ENCODE peak calls at places on chromosomes 5 and 9, in seven cellular contexts. F is foreskin fibroblast; V is body of pancreas; K is pancreas; E is HepG2; R is left ventricle myocardium inferior; X is CD8-positive, alpha-beta T cell. J is an unnamed sample.

GRCh38 chr5:180096616-180097015 is 25.1 kb upstream of the RNF130 start:
- DNase-seq in F (no peak), V (no peak), K (no peak), E (no peak), R (no peak), X (no peak), J (no peak)

GRCh38 chr9:106479679-106480078 is 383.3 kb upstream of the ZNF462 start:
- DNase-seq in F (no peak), V (no peak), K (no peak), E (no peak), R (no peak), X (no peak), J (no peak)

GRCh38 chr9:124040935-124041816 is 29.6 kb downstream of the LHX2 start:
- DNase-seq in F (no peak), V (peak), K (peak), E (no peak), R (peak), X (peak), J (no peak)

GRCh38 chr5:79582186-79582585 is 30.1 kb upstream of the TENT2 start:
- DNase-seq in F (no peak), V (no peak), K (no peak), E (no peak), R (no peak), X (no peak), J (no peak)

GRCh38 chr5:114744406-114744805 is 382.5 kb downstream of the KCNN2 start:
- DNase-seq in F (no peak), V (no peak), K (no peak), E (no peak), R (no peak), X (no peak), J (no peak)

GRCh38 chr9:69317081-69317480 is 7.9 kb upstream of the ENTREP1 start:
- DNase-seq in F (no peak), V (no peak), K (no peak), E (no peak), R (no peak), X (no peak), J (no peak)

GRCh38 chr5:139808481-139809330 is 13.1 kb downstream of the PSD2 start:
- DNase-seq in F (peak), V (no peak), K (peak), E (no peak), R (peak), X (peak), J (no peak)

GRCh38 chr9:87622936-87623335 is 103.0 kb upstream of the CTSL start:
- DNase-seq in F (no peak), V (no peak), K (no peak), E (peak), R (no peak), X (no peak), J (no peak)

GRCh38 chr5:76781775-76782174 is 37.1 kb upstream of the F2RL1 start:
- DNase-seq in F (no peak), V (no peak), K (no peak), E (no peak), R (no peak), X (no peak), J (no peak)

GRCh38 chr9:21964925-21965385 is 29.2 kb downstream of the CDKN2A start:
- DNase-seq in F (no peak), V (peak), K (peak), E (no peak), R (no peak), X (peak), J (no peak)

GRCh38 chr9:121888438-121888775 is 204.7 kb downstream of the TTLL11 start:
- DNase-seq in F (peak), V (no peak), K (no peak), E (no peak), R (no peak), X (no peak), J (no peak)

GRCh38 chr9:105405514-105406131 is 42.2 kb upstream of the FSD1L start:
- DNase-seq in F (peak), V (no peak), K (no peak), E (no peak), R (no peak), X (peak), J (no peak)

GRCh38 chr9:90340421-90340820 is 302.2 kb downstream of the DIRAS2 start:
- DNase-seq in F (peak), V (no peak), K (no peak), E (no peak), R (no peak), X (no peak), J (no peak)
- TF ChIP-seq CTCF in F (no peak), V (no peak), K (no peak), E (no peak), R (no peak), X (no peak), J (no peak)

DNA sequence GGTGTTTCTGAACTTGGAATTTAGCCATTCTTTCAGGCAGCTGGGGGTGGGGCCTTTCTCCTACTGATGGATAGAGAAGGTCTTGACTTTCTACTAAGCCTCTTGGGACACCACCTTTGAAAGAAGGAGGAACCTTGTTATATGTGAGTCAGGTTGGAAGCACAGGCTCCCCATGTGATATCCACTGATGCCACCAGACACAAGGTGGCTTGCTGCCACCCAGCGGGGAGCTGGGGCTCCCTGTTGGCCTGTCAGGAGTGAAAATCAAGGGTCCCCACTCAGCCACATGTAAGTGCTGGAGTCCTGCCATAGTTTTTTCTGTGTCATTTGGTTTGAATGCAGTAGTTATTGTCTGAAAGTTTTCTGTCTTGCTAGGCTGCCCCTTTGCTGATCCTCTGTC is 252.4 kb upstream of the NFIL3 start:
- DNase-seq in F (peak), V (no peak), K (no peak), E (peak), R (no peak), X (no peak), J (no peak)
- TF ChIP-seq CTCF in F (peak), V (no peak), K (no peak), E (peak), R (peak), X (no peak), J (peak)

GRCh38 chr9:3700772-3701171 is 175.0 kb upstream of the RFX3 start:
- DNase-seq in F (no peak), V (no peak), K (no peak), E (no peak), R (no peak), X (no peak), J (no peak)

GRCh38 chr9:3704890-3705289 is 179.1 kb upstream of the RFX3 start:
- DNase-seq in F (no peak), V (no peak), K (no peak), E (no peak), R (no peak), X (no peak), J (no peak)

GRCh38 chr9:3696368-3696767 is 170.6 kb upstream of the RFX3 start:
- DNase-seq in F (no peak), V (no peak), K (no peak), E (no peak), R (no peak), X (no peak), J (no peak)

GRCh38 chr9:3698531-3698930 is 172.7 kb upstream of the RFX3 start:
- DNase-seq in F (no peak), V (no peak), K (no peak), E (no peak), R (no peak), X (no peak), J (no peak)

GRCh38 chr9:3699868-3700267 is 174.1 kb upstream of the RFX3 start:
- DNase-seq in F (no peak), V (no peak), K (no peak), E (no peak), R (no peak), X (no peak), J (peak)
- TF ChIP-seq CTCF in F (no peak), V (no peak), K (no peak), E (no peak), R (no peak), X (no peak), J (no peak)

DNA sequence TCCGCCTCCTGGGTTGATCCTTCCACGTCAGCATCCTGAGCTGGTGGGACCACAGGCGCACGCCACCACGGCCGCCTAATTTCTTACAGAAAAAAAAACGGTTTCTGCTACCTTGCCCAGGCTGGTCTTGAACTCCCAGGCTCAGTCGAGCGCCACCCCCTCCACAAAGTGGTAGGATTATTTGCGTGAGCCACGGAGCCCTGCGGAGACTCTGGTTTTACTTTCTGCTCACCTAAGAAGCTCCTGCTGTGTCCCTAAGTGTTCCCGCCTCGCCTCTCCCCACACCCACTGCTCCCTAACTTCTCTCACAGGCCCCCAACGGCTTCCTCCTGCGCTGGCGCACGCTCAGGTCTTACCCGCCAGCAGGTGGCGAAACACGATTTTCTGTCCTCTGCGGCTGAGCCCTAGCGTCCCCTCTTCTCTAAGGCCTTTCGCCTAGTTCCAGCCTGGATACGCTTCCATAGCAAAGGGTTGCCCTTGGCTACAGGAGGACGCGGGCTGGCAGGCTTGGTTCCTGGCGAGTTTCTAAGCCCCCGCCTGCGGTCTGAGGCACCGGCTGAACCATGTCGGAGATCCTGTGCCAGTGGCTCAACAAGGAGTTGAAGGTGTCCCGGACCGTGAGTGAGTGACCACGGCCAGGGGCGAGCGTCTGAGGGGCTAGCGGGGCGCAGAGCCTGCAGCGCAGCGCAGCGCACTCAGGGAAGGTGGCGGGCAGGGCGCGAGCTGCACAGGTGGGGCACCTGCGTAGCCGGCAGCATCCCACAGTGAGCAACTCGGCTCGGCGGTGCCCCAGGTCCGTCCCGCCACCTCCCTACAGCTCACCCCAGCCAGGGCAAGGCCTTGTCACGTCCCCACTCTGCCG is at the start of gene SPEF2:
- DNase-seq in F (peak), V (peak), K (peak), E (peak), R (peak), X (peak), J (peak)
- TF ChIP-seq CTCF in F (peak), V (peak), K (peak), E (peak), R (peak), X (peak), J (peak)

J was measured in LNCaP clone FGC.